ENCODE peak calls at places on chromosomes 13 and 19, in ten cellular contexts. One of them, this sample, is unnamed. For H3K4me1, the result is how much of the 10 kb centered on the place peaks cover.

GRCh38 chr19:16876904-16877361 is 11.9 kb upstream of the F2RL3 start:
- DNase-seq in ovary: no peak
- DNase-seq in Panc1: no peak
- DNase-seq in pancreas: no peak
- DNase-seq in ascending aorta: no peak
- DNase-seq in body of pancreas: no peak
- DNase-seq in fibroblast of lung: no peak
- DNase-seq in tibial artery: no peak
- DNase-seq in uterus: no peak
- DNase-seq in transverse colon: peak
- DNase-seq in this sample: no peak

GRCh38 chr19:35860818-35861639 is 4.3 kb downstream of the KIRREL2 start:
- DNase-seq in ovary: no peak
- DNase-seq in transverse colon: no peak
- DNase-seq in uterus: no peak
- DNase-seq in pancreas: no peak
- DNase-seq in Panc1: no peak
- DNase-seq in fibroblast of lung: no peak
- DNase-seq in body of pancreas: no peak
- DNase-seq in ascending aorta: no peak
- DNase-seq in tibial artery: no peak
- DNase-seq in this sample: no peak

GRCh38 chr13:111626371-111627305 is 306.2 kb downstream of the TEX29 start:
- DNase-seq in ovary: no peak
- DNase-seq in pancreas: no peak
- DNase-seq in body of pancreas: no peak
- DNase-seq in transverse colon: no peak
- DNase-seq in ascending aorta: no peak
- DNase-seq in tibial artery: no peak
- DNase-seq in Panc1: no peak
- DNase-seq in uterus: no peak
- DNase-seq in fibroblast of lung: no peak
- DNase-seq in this sample: peak

GRCh38 chr19:22532388-22533310 is 101.5 kb upstream of the ZNF492 start:
- DNase-seq in tibial artery: peak
- DNase-seq in body of pancreas: peak
- DNase-seq in ovary: peak
- DNase-seq in transverse colon: peak
- DNase-seq in ascending aorta: peak
- DNase-seq in fibroblast of lung: no peak
- DNase-seq in pancreas: peak
- DNase-seq in uterus: peak
- DNase-seq in Panc1: no peak
- DNase-seq in this sample: peak

GRCh38 chr19:33725567-33725966 is 71.1 kb upstream of the KCTD15 start:
- DNase-seq in ovary: no peak
- DNase-seq in tibial artery: no peak
- DNase-seq in uterus: no peak
- DNase-seq in ascending aorta: no peak
- DNase-seq in body of pancreas: no peak
- DNase-seq in fibroblast of lung: no peak
- DNase-seq in Panc1: no peak
- DNase-seq in pancreas: no peak
- DNase-seq in transverse colon: no peak
- DNase-seq in this sample: no peak

GRCh38 chr13:27171244-27171829 is at the start of gene USP12:
- DNase-seq in fibroblast of lung: peak
- DNase-seq in ascending aorta: no peak
- DNase-seq in pancreas: peak
- DNase-seq in Panc1: no peak
- DNase-seq in body of pancreas: no peak
- DNase-seq in transverse colon: peak
- DNase-seq in tibial artery: no peak
- DNase-seq in ovary: no peak
- DNase-seq in uterus: peak
- DNase-seq in this sample: no peak

GRCh38 chr13:29522044-29522685 is 73.3 kb downstream of the SLC7A1 start:
- DNase-seq in transverse colon: no peak
- DNase-seq in ascending aorta: no peak
- DNase-seq in pancreas: no peak
- DNase-seq in Panc1: no peak
- DNase-seq in uterus: peak
- DNase-seq in fibroblast of lung: peak
- DNase-seq in body of pancreas: no peak
- DNase-seq in tibial artery: peak
- DNase-seq in ovary: peak
- DNase-seq in this sample: peak

GRCh38 chr13:101925731-101926130 is 473.3 kb downstream of the ITGBL1 start:
- DNase-seq in tibial artery: no peak
- DNase-seq in ovary: no peak
- DNase-seq in Panc1: no peak
- DNase-seq in uterus: no peak
- DNase-seq in transverse colon: no peak
- DNase-seq in ascending aorta: no peak
- DNase-seq in body of pancreas: no peak
- DNase-seq in pancreas: no peak
- DNase-seq in fibroblast of lung: no peak
- DNase-seq in this sample: no peak

GRCh38 chr19:53586277-53586691 is 45.5 kb upstream of the DPRX start:
- DNase-seq in ovary: no peak
- DNase-seq in transverse colon: no peak
- DNase-seq in body of pancreas: no peak
- DNase-seq in uterus: no peak
- DNase-seq in tibial artery: no peak
- DNase-seq in fibroblast of lung: no peak
- DNase-seq in pancreas: no peak
- DNase-seq in Panc1: no peak
- DNase-seq in ascending aorta: no peak
- DNase-seq in this sample: no peak

GRCh38 chr13:59643906-59644626 is 519.7 kb downstream of the DIAPH3 start:
- DNase-seq in transverse colon: no peak
- DNase-seq in pancreas: peak
- DNase-seq in uterus: no peak
- DNase-seq in Panc1: no peak
- DNase-seq in ascending aorta: no peak
- DNase-seq in ovary: no peak
- DNase-seq in tibial artery: no peak
- DNase-seq in fibroblast of lung: no peak
- DNase-seq in body of pancreas: no peak
- DNase-seq in this sample: no peak

GRCh38 chr13:44574466-44574855 is 1.7 kb downstream of the TSC22D1 start:
- DNase-seq in pancreas: no peak
- DNase-seq in fibroblast of lung: no peak
- DNase-seq in body of pancreas: no peak
- DNase-seq in uterus: no peak
- DNase-seq in tibial artery: no peak
- DNase-seq in ascending aorta: no peak
- DNase-seq in transverse colon: no peak
- DNase-seq in ovary: no peak
- DNase-seq in Panc1: no peak
- DNase-seq in this sample: no peak

GRCh38 chr19:44570984-44571684 is 41.7 kb upstream of the CEACAM20 start:
- DNase-seq in pancreas: peak
- DNase-seq in fibroblast of lung: peak
- DNase-seq in ovary: peak
- DNase-seq in ascending aorta: no peak
- DNase-seq in tibial artery: peak
- DNase-seq in body of pancreas: peak
- DNase-seq in uterus: peak
- DNase-seq in transverse colon: peak
- DNase-seq in Panc1: peak
- DNase-seq in this sample: peak

GRCh38 chr13:25963681-25964080 is 88.1 kb downstream of the SHISA2 start:
- DNase-seq in body of pancreas: no peak
- DNase-seq in Panc1: no peak
- DNase-seq in transverse colon: no peak
- DNase-seq in uterus: no peak
- DNase-seq in tibial artery: no peak
- DNase-seq in ovary: no peak
- DNase-seq in ascending aorta: no peak
- DNase-seq in fibroblast of lung: peak
- DNase-seq in pancreas: no peak
- DNase-seq in this sample: no peak

GRCh38 chr13:37417042-37417441 is 181.5 kb downstream of the POSTN start:
- DNase-seq in Panc1: no peak
- DNase-seq in fibroblast of lung: peak
- DNase-seq in body of pancreas: no peak
- DNase-seq in transverse colon: no peak
- DNase-seq in uterus: no peak
- DNase-seq in ascending aorta: no peak
- DNase-seq in tibial artery: no peak
- DNase-seq in ovary: no peak
- DNase-seq in pancreas: no peak
- DNase-seq in this sample: no peak

DNA sequence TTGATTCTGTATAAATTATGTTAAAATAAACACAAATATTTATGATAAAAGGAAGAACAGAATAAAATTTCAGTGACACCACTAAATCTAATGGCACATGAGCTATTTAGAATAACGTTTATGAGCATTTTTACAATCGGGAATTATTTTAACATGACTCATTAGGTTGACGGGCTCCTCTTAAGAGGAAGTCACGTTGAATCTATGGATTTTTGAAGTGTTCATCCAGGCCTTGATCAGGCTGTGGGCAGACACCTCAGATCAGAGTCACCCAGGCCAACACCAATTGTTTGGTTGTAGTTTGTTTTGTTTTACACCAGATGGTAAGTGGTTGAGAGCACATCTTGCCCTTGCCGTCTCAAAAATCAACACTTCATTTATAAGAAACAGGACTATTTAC is 257.8 kb downstream of the FOXO1 start:
- DNase-seq in tibial artery: no peak
- DNase-seq in ascending aorta: no peak
- DNase-seq in uterus: no peak
- DNase-seq in transverse colon: no peak
- DNase-seq in body of pancreas: no peak
- DNase-seq in pancreas: no peak
- DNase-seq in Panc1: no peak
- DNase-seq in fibroblast of lung: peak
- DNase-seq in ovary: no peak
- DNase-seq in this sample: no peak
- H3K4me3 ChIP-seq in tibial artery: no peak
- H3K4me3 ChIP-seq in ascending aorta: no peak
- H3K4me3 ChIP-seq in uterus: no peak
- H3K4me3 ChIP-seq in transverse colon: no peak
- H3K4me3 ChIP-seq in body of pancreas: no peak
- H3K4me3 ChIP-seq in pancreas: no peak
- H3K4me3 ChIP-seq in Panc1: no peak
- H3K4me3 ChIP-seq in fibroblast of lung: no peak
- H3K4me3 ChIP-seq in ovary: no peak
- H3K4me3 ChIP-seq in this sample: no peak

GRCh38 chr13:46622013-46622917 is 69.3 kb downstream of the LRCH1 start:
- DNase-seq in Panc1: no peak
- DNase-seq in ovary: no peak
- DNase-seq in tibial artery: no peak
- DNase-seq in body of pancreas: no peak
- DNase-seq in ascending aorta: no peak
- DNase-seq in pancreas: no peak
- DNase-seq in uterus: no peak
- DNase-seq in fibroblast of lung: no peak
- DNase-seq in transverse colon: no peak
- DNase-seq in this sample: no peak
- H3K4me1 ChIP-seq in Panc1: under half
- H3K4me1 ChIP-seq in ovary: under half
- H3K4me1 ChIP-seq in tibial artery: under half
- H3K4me1 ChIP-seq in body of pancreas: under half
- H3K4me1 ChIP-seq in ascending aorta: under half
- H3K4me1 ChIP-seq in pancreas: under half
- H3K4me1 ChIP-seq in uterus: under half
- H3K4me1 ChIP-seq in fibroblast of lung: under half
- H3K4me1 ChIP-seq in transverse colon: under half
- H3K4me1 ChIP-seq in this sample: under half

DNA sequence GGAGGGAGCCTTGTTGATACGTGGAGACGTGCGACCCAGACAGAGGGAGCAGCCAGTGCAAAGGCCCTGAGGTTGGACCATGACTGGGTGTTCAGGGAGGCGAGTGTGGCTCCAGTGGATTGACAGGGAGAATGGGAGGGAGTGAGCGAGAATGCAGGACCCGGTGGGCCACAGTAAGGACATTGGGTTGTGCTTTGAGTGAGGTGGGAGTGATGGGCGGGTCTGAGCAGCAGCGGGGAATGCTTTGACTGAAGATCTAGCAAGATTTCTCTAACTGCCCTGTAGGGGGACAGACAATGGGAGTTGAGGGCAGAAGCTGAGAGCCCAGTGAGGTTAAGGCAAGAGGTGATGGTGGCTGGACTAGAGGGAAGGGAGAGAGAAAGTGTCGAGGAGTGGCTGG is 7.7 kb upstream of the NANOS2 start:
- DNase-seq in pancreas: no peak
- DNase-seq in ascending aorta: no peak
- DNase-seq in uterus: no peak
- DNase-seq in ovary: no peak
- DNase-seq in tibial artery: no peak
- DNase-seq in transverse colon: no peak
- DNase-seq in fibroblast of lung: no peak
- DNase-seq in body of pancreas: no peak
- DNase-seq in Panc1: no peak
- DNase-seq in this sample: no peak
- TF ChIP-seq CTCF in pancreas: no peak
- TF ChIP-seq CTCF in ascending aorta: no peak
- TF ChIP-seq CTCF in uterus: no peak
- TF ChIP-seq CTCF in ovary: no peak
- TF ChIP-seq CTCF in tibial artery: no peak
- TF ChIP-seq CTCF in transverse colon: no peak
- TF ChIP-seq CTCF in fibroblast of lung: no peak
- TF ChIP-seq CTCF in body of pancreas: no peak
- TF ChIP-seq CTCF in Panc1: no peak
- TF ChIP-seq CTCF in this sample: no peak

GRCh38 chr19:1468274-1469199 is 10.5 kb downstream of the C19orf25 start:
- DNase-seq in fibroblast of lung: peak
- DNase-seq in transverse colon: no peak
- DNase-seq in Panc1: no peak
- DNase-seq in tibial artery: no peak
- DNase-seq in ascending aorta: no peak
- DNase-seq in uterus: no peak
- DNase-seq in body of pancreas: peak
- DNase-seq in pancreas: no peak
- DNase-seq in ovary: no peak
- DNase-seq in this sample: no peak

GRCh38 chr19:1469200-1469935 is 9.6 kb downstream of the C19orf25 start:
- DNase-seq in uterus: no peak
- DNase-seq in ovary: no peak
- DNase-seq in tibial artery: no peak
- DNase-seq in ascending aorta: no peak
- DNase-seq in Panc1: no peak
- DNase-seq in transverse colon: no peak
- DNase-seq in fibroblast of lung: no peak
- DNase-seq in body of pancreas: no peak
- DNase-seq in pancreas: no peak
- DNase-seq in this sample: no peak

GRCh38 chr19:1471514-1472107 is 7.4 kb downstream of the C19orf25 start:
- DNase-seq in tibial artery: no peak
- DNase-seq in ascending aorta: no peak
- DNase-seq in ovary: no peak
- DNase-seq in pancreas: no peak
- DNase-seq in uterus: no peak
- DNase-seq in body of pancreas: no peak
- DNase-seq in Panc1: no peak
- DNase-seq in fibroblast of lung: no peak
- DNase-seq in transverse colon: no peak
- DNase-seq in this sample: no peak

GRCh38 chr19:1470864-1471513 is 8.0 kb downstream of the C19orf25 start:
- DNase-seq in Panc1: no peak
- DNase-seq in uterus: no peak
- DNase-seq in ovary: no peak
- DNase-seq in pancreas: no peak
- DNase-seq in ascending aorta: no peak
- DNase-seq in tibial artery: no peak
- DNase-seq in body of pancreas: no peak
- DNase-seq in transverse colon: no peak
- DNase-seq in fibroblast of lung: no peak
- DNase-seq in this sample: no peak

GRCh38 chr19:1469936-1470863 is 8.8 kb downstream of the C19orf25 start:
- DNase-seq in pancreas: no peak
- DNase-seq in ascending aorta: no peak
- DNase-seq in body of pancreas: no peak
- DNase-seq in ovary: peak
- DNase-seq in fibroblast of lung: no peak
- DNase-seq in Panc1: no peak
- DNase-seq in tibial artery: no peak
- DNase-seq in transverse colon: peak
- DNase-seq in uterus: no peak
- DNase-seq in this sample: no peak
- H3K4me3 ChIP-seq in pancreas: peak
- H3K4me3 ChIP-seq in ascending aorta: peak
- H3K4me3 ChIP-seq in body of pancreas: no peak
- H3K4me3 ChIP-seq in ovary: peak
- H3K4me3 ChIP-seq in fibroblast of lung: no peak
- H3K4me3 ChIP-seq in Panc1: no peak
- H3K4me3 ChIP-seq in tibial artery: peak
- H3K4me3 ChIP-seq in transverse colon: peak
- H3K4me3 ChIP-seq in uterus: peak
- H3K4me3 ChIP-seq in this sample: peak

This sample was measured in right atrium auricular region.